ENCODE peak calls at places on chromosomes 7 and 10, in nine cellular contexts. O is NCI-H1105 treated with DMSO at 0.1 percent for 48 hours; Y is DMS153; M is GM12891; T is psoas muscle; D is GOT3; B is NCI-H1436; W is activated T-cell treated with anti-CD3 and anti-CD28 coated beads, Interleukin-2, amount 50 U/mL, for 72 hours; S is T-helper 9 cell. V is an unnamed sample.

GRCh38 chr10:556971-557370 is 132.5 kb downstream of the DIP2C start:
- DNase-seq in B (no peak), W (no peak), S (no peak), M (no peak), Y (no peak), O (no peak), T (no peak), D (no peak), V (no peak)

GRCh38 chr7:142329062-142329788 is 71.4 kb upstream of the PRSS58 start:
- DNase-seq in O (no peak), D (no peak), T (no peak), W (no peak), M (no peak), Y (no peak), B (no peak), S (no peak), V (no peak)

GRCh38 chr7:131835141-131835540 is 278.7 kb upstream of the PODXL start:
- DNase-seq in S (no peak), O (no peak), B (no peak), D (no peak), Y (no peak), W (no peak), T (no peak), M (no peak), V (no peak)

GRCh38 chr10:78328592-78329404 is 295.1 kb downstream of the RPS24 start:
- DNase-seq in B (no peak), O (no peak), M (no peak), W (no peak), S (no peak), T (no peak), D (no peak), Y (no peak), V (no peak)

GRCh38 chr10:3530346-3531096 is 254.5 kb downstream of the KLF6 start:
- DNase-seq in O (no peak), S (no peak), Y (no peak), M (no peak), D (no peak), T (no peak), B (no peak), W (no peak), V (peak; percentile 59)

GRCh38 chr10:79019961-79020491 is 48.7 kb upstream of the ZMIZ1 start:
- DNase-seq in M (no peak), S (no peak), O (no peak), W (no peak), Y (no peak), D (no peak), B (no peak), T (peak; percentile 77), V (no peak)

GRCh38 chr7:124930655-124931597 is 1.3 kb upstream of the POT1 start:
- DNase-seq in O (no peak), T (peak; percentile 39), D (no peak), B (no peak), S (no peak), M (no peak), W (no peak), Y (no peak), V (no peak)

GRCh38 chr10:72009062-72009429 is 44.9 kb downstream of the CHST3 start:
- DNase-seq in S (no peak), W (no peak), Y (no peak), O (no peak), T (no peak), B (no peak), D (no peak), M (no peak), V (no peak)

GRCh38 chr7:113197274-113197673 is 78.9 kb upstream of the SMIM30 start:
- DNase-seq in D (no peak), Y (no peak), B (no peak), S (no peak), M (no peak), W (no peak), O (no peak), T (no peak), V (peak; percentile 55)

GRCh38 chr7:13912740-13913320 is 76.6 kb downstream of the ETV1 start:
- DNase-seq in D (no peak), M (no peak), T (no peak), Y (no peak), O (peak; percentile 22), W (no peak), S (no peak), B (no peak), V (no peak)

GRCh38 chr7:22333680-22334141 is 23.2 kb downstream of the RAPGEF5 start:
- DNase-seq in W (no peak), T (no peak), D (no peak), B (no peak), M (no peak), Y (peak; percentile 82), O (peak; percentile 50), S (no peak), V (peak; percentile 24)

GRCh38 chr7:110397927-110398660 is 692.8 kb upstream of the LRRN3 start:
- DNase-seq in O (no peak), W (no peak), T (no peak), D (no peak), Y (no peak), S (no peak), B (no peak), M (no peak), V (no peak)

GRCh38 chr10:58775960-58776574 is 263.4 kb downstream of the BICC1 start:
- DNase-seq in W (no peak), M (no peak), O (no peak), S (no peak), B (no peak), D (no peak), T (no peak), Y (no peak), V (peak; percentile 64)

V was measured in PC-3.